ENCODE peak calls at places on chromosome 19, in seven cellular contexts. D is foreskin fibroblast, G is Calu3, P is tibial artery, H is glutamatergic neuron, Q is PC-3, U is heart right ventricle. S is an unnamed sample.

GRCh38 chr19:5358173-5358800 is 17.7 kb upstream of the PTPRS start:
- DNase-seq in D (no peak), G (no peak), P (no peak), H (no peak), Q (peak), U (no peak), S (no peak)

GRCh38 chr19:44626067-44626624 is 12.8 kb downstream of the IGSF23 start:
- DNase-seq in D (peak), G (peak), P (no peak), H (no peak), Q (peak), U (no peak), S (no peak)

GRCh38 chr19:54612428-54612827 is 17.9 kb upstream of the LILRB1 start:
- DNase-seq in D (no peak), G (no peak), P (no peak), H (no peak), Q (no peak), U (no peak), S (no peak)

GRCh38 chr19:40610396-40611064 is 9.4 kb downstream of the LTBP4 start:
- DNase-seq in D (no peak), G (no peak), P (peak), H (no peak), Q (no peak), U (peak), S (no peak)

GRCh38 chr19:40257096-40257517 is 28.0 kb downstream of the AKT2 start:
- DNase-seq in D (no peak), G (peak), P (no peak), H (no peak), Q (peak), U (peak), S (no peak)

GRCh38 chr19:3146677-3147100 is 10.9 kb downstream of the GNA15 start:
- DNase-seq in D (no peak), G (peak), P (no peak), H (peak), Q (peak), U (peak), S (peak)

GRCh38 chr19:18636969-18637629 is at the start of gene KLHL26:
- DNase-seq in D (no peak), G (no peak), P (peak), H (no peak), Q (no peak), U (no peak), S (no peak)

GRCh38 chr19:51091895-51092873 is 9.5 kb upstream of the KLK14 start:
- DNase-seq in D (no peak), G (no peak), P (no peak), H (no peak), Q (peak), U (no peak), S (no peak)

GRCh38 chr19:3285647-3286176 is 61.3 kb downstream of the CELF5 start:
- DNase-seq in D (no peak), G (no peak), P (no peak), H (peak), Q (no peak), U (no peak), S (no peak)

GRCh38 chr19:56840452-56841193 is at the start of the genes PEG3 and ZIM2:
- DNase-seq in D (no peak), G (no peak), P (peak), H (peak), Q (no peak), U (peak), S (no peak)

GRCh38 chr19:44164673-44165512 is at the start of gene ZNF226:
- DNase-seq in D (peak), G (peak), P (peak), H (peak), Q (peak), U (peak), S (peak)

GRCh38 chr19:29815231-29815630 is 3.4 kb downstream of the CCNE1 start:
- DNase-seq in D (no peak), G (no peak), P (no peak), H (no peak), Q (no peak), U (no peak), S (no peak)

GRCh38 chr19:7748756-7749155 is 1.4 kb upstream of the CD209 start:
- DNase-seq in D (no peak), G (peak), P (no peak), H (no peak), Q (peak), U (no peak), S (no peak)

GRCh38 chr19:31979949-31980670 is 365.3 kb upstream of the ZNF507 start:
- DNase-seq in D (no peak), G (no peak), P (no peak), H (no peak), Q (no peak), U (no peak), S (no peak)

GRCh38 chr19:17379221-17379631 is 2.1 kb upstream of the PLVAP start:
- DNase-seq in D (no peak), G (no peak), P (no peak), H (no peak), Q (no peak), U (no peak), S (peak)

GRCh38 chr19:35710784-35711723 is 6.7 kb downstream of the ZBTB32 start:
- DNase-seq in D (no peak), G (no peak), P (no peak), H (no peak), Q (no peak), U (no peak), S (no peak)

GRCh38 chr19:3031607-3031867 is 2.5 kb upstream of the TLE2 start:
- DNase-seq in D (no peak), G (no peak), P (no peak), H (no peak), Q (no peak), U (no peak), S (no peak)

GRCh38 chr19:19866599-19867248 is 1.0 kb downstream of the ZNF253 start:
- DNase-seq in D (no peak), G (peak), P (no peak), H (peak), Q (no peak), U (no peak), S (peak)

GRCh38 chr19:56837892-56838679 is 2.4 kb downstream of the PEG3 start:
- DNase-seq in D (no peak), G (no peak), P (peak), H (peak), Q (peak), U (peak), S (no peak)

GRCh38 chr19:55554749-55555152 is 9.4 kb upstream of the SBK3 start:
- DNase-seq in D (no peak), G (no peak), P (no peak), H (no peak), Q (no peak), U (no peak), S (no peak)

GRCh38 chr19:43546581-43546980 is 13.6 kb downstream of the ZNF575 start:
- DNase-seq in D (no peak), G (no peak), P (no peak), H (no peak), Q (no peak), U (no peak), S (no peak)

GRCh38 chr19:35013047-35013819 is 13.1 kb downstream of the GRAMD1A start:
- DNase-seq in D (no peak), G (peak), P (peak), H (peak), Q (peak), U (peak), S (peak)

GRCh38 chr19:29612121-29612520 is 6.0 kb downstream of the POP4 start:
- DNase-seq in D (no peak), G (no peak), P (no peak), H (no peak), Q (no peak), U (no peak), S (no peak)

GRCh38 chr19:771332-771785 is 20.4 kb downstream of the MISP start:
- DNase-seq in D (no peak), G (peak), P (no peak), H (peak), Q (peak), U (peak), S (peak)

GRCh38 chr19:41876847-41877489 is at the start of gene CD79A:
- DNase-seq in D (no peak), G (no peak), P (no peak), H (no peak), Q (no peak), U (no peak), S (no peak)

GRCh38 chr19:17739121-17739875 is 12.0 kb upstream of the FCHO1 start:
- DNase-seq in D (no peak), G (no peak), P (no peak), H (peak), Q (no peak), U (peak), S (peak)

GRCh38 chr19:50794778-50795664 is 4.8 kb downstream of the ACP4 start:
- DNase-seq in D (no peak), G (peak), P (no peak), H (no peak), Q (peak), U (no peak), S (no peak)

GRCh38 chr19:5681446-5682292 is 842 bp downstream of the HSD11B1L start:
- DNase-seq in D (no peak), G (no peak), P (no peak), H (no peak), Q (no peak), U (no peak), S (no peak)

GRCh38 chr19:33580026-33580644 is 41.6 kb upstream of the CHST8 start:
- DNase-seq in D (no peak), G (peak), P (no peak), H (no peak), Q (peak), U (no peak), S (no peak)

GRCh38 chr19:19205416-19206410 is 2.5 kb upstream of the NR2C2AP start:
- DNase-seq in D (no peak), G (no peak), P (no peak), H (no peak), Q (no peak), U (no peak), S (no peak)

GRCh38 chr19:8046569-8047165 is 5.9 kb upstream of the CCL25 start:
- DNase-seq in D (no peak), G (no peak), P (no peak), H (no peak), Q (no peak), U (no peak), S (no peak)

GRCh38 chr19:6489278-6490061 is 7.9 kb upstream of the DENND1C start:
- DNase-seq in D (no peak), G (no peak), P (no peak), H (no peak), Q (no peak), U (no peak), S (no peak)

GRCh38 chr19:55525289-55526101 is 11.4 kb downstream of the SBK2 start:
- DNase-seq in D (no peak), G (no peak), P (no peak), H (no peak), Q (no peak), U (no peak), S (no peak)

DNA sequence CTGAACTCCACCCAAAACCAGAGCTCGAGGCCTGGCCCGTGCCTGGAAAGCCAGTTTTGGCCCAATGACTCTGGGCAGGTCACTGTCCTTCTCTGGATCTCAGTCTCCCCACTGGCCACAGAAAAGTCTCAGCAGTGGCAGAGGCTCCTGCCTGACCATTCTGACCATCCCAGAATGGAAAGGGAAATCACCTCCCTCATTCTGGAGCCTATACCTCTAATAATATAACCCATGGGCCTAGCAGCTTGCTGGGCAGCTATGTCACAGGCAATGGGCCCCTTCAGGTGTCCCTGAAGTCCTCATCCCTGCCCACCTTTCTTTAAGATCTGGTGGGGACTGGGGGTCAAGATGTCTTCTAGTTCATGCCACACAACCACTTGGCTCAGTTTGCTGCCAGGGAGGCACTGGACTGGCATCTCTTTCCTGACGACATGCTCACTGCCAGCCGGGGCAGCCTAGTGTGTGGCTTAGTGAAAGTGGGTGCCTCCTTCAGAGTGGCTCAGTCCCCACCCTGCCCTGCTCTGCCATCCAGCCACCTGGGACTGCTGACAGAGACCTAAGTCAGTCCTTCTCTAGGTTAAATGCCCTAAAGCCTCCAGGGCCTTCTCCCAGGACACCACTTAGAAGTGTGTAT is 62.6 kb downstream of the AP1M1 start:
- DNase-seq in D (no peak), G (no peak), P (no peak), H (no peak), Q (no peak), U (no peak), S (no peak)
- TF ChIP-seq CTCF in D (no peak), G (no peak), P (no peak), H (no peak), Q (no peak), U (no peak), S (no peak)

GRCh38 chr19:1923319-1923718 is 17.7 kb upstream of the CSNK1G2 start:
- DNase-seq in D (no peak), G (no peak), P (no peak), H (no peak), Q (no peak), U (no peak), S (no peak)
- TF ChIP-seq CTCF in D (no peak), G (no peak), P (no peak), H (no peak), Q (no peak), U (no peak), S (no peak)

GRCh38 chr19:49614096-49614857 is 23.3 kb downstream of the PRR12 start:
- DNase-seq in D (peak), G (no peak), P (no peak), H (no peak), Q (peak), U (no peak), S (no peak)
- TF ChIP-seq CTCF in D (peak), G (no peak), P (no peak), H (no peak), Q (peak), U (no peak), S (no peak)

GRCh38 chr19:12665281-12665573 is 1.3 kb downstream of the MAN2B1 start:
- DNase-seq in D (no peak), G (no peak), P (peak), H (no peak), Q (no peak), U (no peak), S (no peak)
- TF ChIP-seq CTCF in D (no peak), G (no peak), P (no peak), H (no peak), Q (no peak), U (no peak), S (no peak)

GRCh38 chr19:37869766-37870340 is 36.5 kb downstream of the WDR87 start:
- DNase-seq in D (no peak), G (no peak), P (no peak), H (no peak), Q (no peak), U (no peak), S (no peak)
- TF ChIP-seq CTCF in D (no peak), G (no peak), P (no peak), H (no peak), Q (no peak), U (no peak), S (no peak)

GRCh38 chr19:48452656-48453480 is 2.5 kb upstream of the KCNJ14 start:
- DNase-seq in D (no peak), G (no peak), P (no peak), H (no peak), Q (no peak), U (no peak), S (no peak)
- TF ChIP-seq CTCF in D (no peak), G (no peak), P (no peak), H (no peak), Q (no peak), U (no peak), S (no peak)

GRCh38 chr19:27971071-27971470 is 1241.9 kb downstream of the UQCRFS1 start:
- DNase-seq in D (no peak), G (peak), P (no peak), H (no peak), Q (peak), U (no peak), S (peak)
- TF ChIP-seq CTCF in D (no peak), G (no peak), P (no peak), H (no peak), Q (no peak), U (no peak), S (no peak)

GRCh38 chr19:58362272-58362994 is at the start of gene ZNF497:
- DNase-seq in D (peak), G (peak), P (peak), H (peak), Q (peak), U (peak), S (peak)
- TF ChIP-seq CTCF in D (no peak), G (no peak), P (peak), H (no peak), Q (no peak), U (no peak), S (no peak)

DNA sequence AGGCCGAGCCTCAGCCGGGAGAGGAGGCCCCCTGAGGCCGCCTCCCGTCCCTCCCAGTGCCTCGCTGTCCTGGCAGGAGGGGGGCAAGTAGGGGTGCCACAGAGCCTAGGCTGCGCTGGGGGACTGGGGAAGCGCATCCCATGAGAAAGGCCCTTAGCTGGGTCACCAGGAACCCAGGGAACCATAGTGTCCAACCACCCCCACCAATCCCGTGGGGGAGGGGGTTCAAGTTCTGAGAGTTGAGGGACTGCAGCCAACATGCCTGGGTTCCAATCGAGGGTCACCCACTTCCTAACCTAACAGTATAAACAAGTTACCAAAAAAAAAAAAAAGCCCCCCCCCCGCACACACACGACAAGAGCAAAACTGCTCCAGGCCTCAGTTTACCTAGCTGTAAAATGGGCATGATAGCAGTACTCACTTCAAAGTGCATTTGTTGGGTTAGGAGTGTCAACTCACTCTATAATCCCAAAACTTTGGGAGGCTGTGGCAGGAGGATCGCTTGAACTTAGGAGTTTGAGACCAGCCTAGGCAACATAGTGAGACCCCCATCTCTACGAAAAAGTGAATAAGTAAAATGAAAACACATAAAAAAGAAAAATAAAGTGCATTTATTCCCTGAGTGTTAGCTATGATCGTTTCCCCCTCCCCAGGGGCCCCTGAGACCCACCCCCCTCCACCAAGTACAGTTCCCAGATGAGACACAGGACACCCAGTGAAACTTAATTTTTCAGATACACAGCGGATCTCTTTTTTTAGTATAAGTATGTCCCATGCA is 28.8 kb upstream of the NANOS3 start:
- DNase-seq in D (no peak), G (no peak), P (no peak), H (no peak), Q (no peak), U (no peak), S (no peak)
- TF ChIP-seq CTCF in D (no peak), G (no peak), P (no peak), H (no peak), Q (no peak), U (no peak), S (no peak)

DNA sequence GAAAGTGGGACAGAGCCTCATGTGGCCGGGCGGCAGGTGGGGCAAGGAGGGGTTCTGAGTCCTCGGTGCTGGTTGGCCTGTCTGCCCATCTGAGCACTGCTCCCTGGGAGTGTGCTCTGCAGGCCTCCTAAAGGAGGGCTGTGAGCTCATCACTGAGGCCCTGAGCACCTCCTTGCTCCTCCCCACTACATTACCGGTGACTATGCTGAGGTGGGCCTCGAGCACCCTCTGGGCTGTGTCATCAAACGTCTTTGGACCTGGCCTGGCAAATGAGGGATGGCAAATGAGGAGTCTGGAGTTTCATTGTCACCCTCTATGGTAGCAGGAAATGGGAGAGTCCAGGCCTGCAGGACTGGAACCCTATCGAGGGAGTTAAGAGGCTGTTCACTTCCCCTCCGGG is 38.8 kb upstream of the ZNF429 start:
- DNase-seq in D (no peak), G (no peak), P (no peak), H (no peak), Q (no peak), U (no peak), S (no peak)
- TF ChIP-seq CTCF in D (no peak), G (no peak), P (no peak), H (no peak), Q (no peak), U (no peak), S (no peak)

S was measured in nephron progenitor cell.